ENCODE peak calls at places on chromosomes 5 and 9, in seven cellular contexts. J, M, K, B, U, G and Y are unnamed samples.

GRCh38 chr5:2921651-2922050 is 170.2 kb upstream of the IRX2 start:
- DNase-seq in J (no peak), U (no peak), K (no peak), B (no peak), G (no peak), M (no peak), Y (no peak)

GRCh38 chr9:88593537-88594185 is 58.7 kb downstream of the NXNL2 start:
- DNase-seq in M (peak), U (no peak), J (no peak), G (peak), K (peak), B (peak), Y (peak)

GRCh38 chr5:14463629-14464028 is 118.0 kb upstream of the OTULINL start:
- DNase-seq in K (no peak), J (no peak), M (no peak), U (no peak), G (peak), B (no peak), Y (no peak)

GRCh38 chr5:69364414-69364813 is 4.9 kb downstream of the AK6 start:
- DNase-seq in B (no peak), K (peak), M (no peak), U (no peak), J (no peak), G (no peak), Y (peak)

GRCh38 chr5:63262191-63262981 is 683.8 kb downstream of the LRRC70 start:
- DNase-seq in U (no peak), M (no peak), B (no peak), G (no peak), K (no peak), J (no peak), Y (no peak)

GRCh38 chr5:95941756-95942155 is 19.9 kb downstream of the ELL2 start:
- DNase-seq in K (no peak), M (no peak), U (no peak), J (no peak), B (no peak), G (no peak), Y (no peak)

GRCh38 chr5:1134478-1134877 is 22.6 kb upstream of the SLC12A7 start:
- DNase-seq in G (peak), J (no peak), B (no peak), K (peak), M (no peak), U (no peak), Y (no peak)

GRCh38 chr5:163880307-163880706 is 374.9 kb downstream of the MAT2B start:
- DNase-seq in G (no peak), M (no peak), U (no peak), K (no peak), B (no peak), J (no peak), Y (no peak)

GRCh38 chr9:92159058-92159457 is 43.8 kb upstream of the SPTLC1 start:
- DNase-seq in U (no peak), J (no peak), K (no peak), M (no peak), B (no peak), G (no peak), Y (no peak)

GRCh38 chr9:89048611-89049010 is 57.3 kb downstream of the S1PR3 start:
- DNase-seq in U (no peak), M (no peak), B (no peak), J (no peak), G (no peak), K (no peak), Y (no peak)

GRCh38 chr5:14467886-14468285 is 113.7 kb upstream of the OTULINL start:
- DNase-seq in U (no peak), M (no peak), G (no peak), J (no peak), K (no peak), B (no peak), Y (no peak)

GRCh38 chr5:149561848-149562247 is 10.6 kb upstream of the CSNK1A1 start:
- DNase-seq in U (peak), B (no peak), G (no peak), M (no peak), K (no peak), J (no peak), Y (peak)

GRCh38 chr9:88258012-88258411 is 119.7 kb upstream of the SPATA31C2 start:
- DNase-seq in M (peak), K (peak), J (peak), B (no peak), G (no peak), U (no peak), Y (peak)

GRCh38 chr9:26341545-26341944 is 551.1 kb downstream of the CAAP1 start:
- DNase-seq in U (no peak), B (no peak), J (no peak), M (no peak), G (no peak), K (no peak), Y (no peak)

GRCh38 chr5:756865-757345 is 27.6 kb downstream of the ZDHHC11B start:
- DNase-seq in B (no peak), U (peak), M (peak), G (peak), K (peak), J (peak), Y (no peak)

GRCh38 chr5:61167382-61167781 is 5.1 kb upstream of the SMIM15 start:
- DNase-seq in G (peak), U (peak), J (no peak), K (peak), M (no peak), B (no peak), Y (peak)

GRCh38 chr5:38250752-38251448 is 7.5 kb upstream of the EGFLAM start:
- DNase-seq in M (no peak), U (no peak), J (no peak), K (no peak), G (no peak), B (no peak), Y (no peak)

GRCh38 chr5:109028608-109029299 is 281.1 kb downstream of the FER start:
- DNase-seq in M (no peak), U (no peak), G (no peak), K (no peak), J (no peak), B (no peak), Y (peak)

GRCh38 chr9:20315672-20316071 is 306.6 kb downstream of the MLLT3 start:
- DNase-seq in U (no peak), K (no peak), M (no peak), B (no peak), J (no peak), G (no peak), Y (peak)

GRCh38 chr9:80775515-80775914 is 913.8 kb downstream of the TLE1 start:
- DNase-seq in B (no peak), M (no peak), J (no peak), G (no peak), K (no peak), U (no peak), Y (no peak)

GRCh38 chr9:98607152-98607551 is 101.6 kb downstream of the GABBR2 start:
- DNase-seq in K (no peak), J (no peak), G (no peak), U (no peak), M (no peak), B (no peak), Y (no peak)

GRCh38 chr9:79663299-79663698 is 91.5 kb downstream of the TLE4 start:
- DNase-seq in J (no peak), B (no peak), U (no peak), M (no peak), K (no peak), G (no peak), Y (no peak)

GRCh38 chr9:136095495-136096058 is 488 bp upstream of the NACC2 start:
- DNase-seq in K (no peak), U (peak), M (peak), J (peak), B (peak), G (peak), Y (no peak)

GRCh38 chr5:58259685-58260152 is 200.2 kb downstream of the PLK2 start:
- DNase-seq in K (no peak), B (no peak), U (peak), G (no peak), M (no peak), J (no peak), Y (peak)

GRCh38 chr5:54769746-54770145 is 215.6 kb downstream of the ESM1 start:
- DNase-seq in B (no peak), J (no peak), U (no peak), M (no peak), G (no peak), K (no peak), Y (no peak)

GRCh38 chr5:54772232-54773168 is 212.9 kb downstream of the ESM1 start:
- DNase-seq in G (no peak), M (no peak), K (no peak), B (no peak), J (no peak), U (no peak), Y (no peak)

GRCh38 chr5:54769072-54769471 is 216.3 kb downstream of the ESM1 start:
- DNase-seq in U (peak), G (peak), M (no peak), J (no peak), K (no peak), B (no peak), Y (no peak)

GRCh38 chr5:54778783-54779182 is 206.6 kb downstream of the ESM1 start:
- DNase-seq in K (no peak), U (no peak), B (no peak), J (no peak), M (no peak), G (no peak), Y (no peak)

DNA sequence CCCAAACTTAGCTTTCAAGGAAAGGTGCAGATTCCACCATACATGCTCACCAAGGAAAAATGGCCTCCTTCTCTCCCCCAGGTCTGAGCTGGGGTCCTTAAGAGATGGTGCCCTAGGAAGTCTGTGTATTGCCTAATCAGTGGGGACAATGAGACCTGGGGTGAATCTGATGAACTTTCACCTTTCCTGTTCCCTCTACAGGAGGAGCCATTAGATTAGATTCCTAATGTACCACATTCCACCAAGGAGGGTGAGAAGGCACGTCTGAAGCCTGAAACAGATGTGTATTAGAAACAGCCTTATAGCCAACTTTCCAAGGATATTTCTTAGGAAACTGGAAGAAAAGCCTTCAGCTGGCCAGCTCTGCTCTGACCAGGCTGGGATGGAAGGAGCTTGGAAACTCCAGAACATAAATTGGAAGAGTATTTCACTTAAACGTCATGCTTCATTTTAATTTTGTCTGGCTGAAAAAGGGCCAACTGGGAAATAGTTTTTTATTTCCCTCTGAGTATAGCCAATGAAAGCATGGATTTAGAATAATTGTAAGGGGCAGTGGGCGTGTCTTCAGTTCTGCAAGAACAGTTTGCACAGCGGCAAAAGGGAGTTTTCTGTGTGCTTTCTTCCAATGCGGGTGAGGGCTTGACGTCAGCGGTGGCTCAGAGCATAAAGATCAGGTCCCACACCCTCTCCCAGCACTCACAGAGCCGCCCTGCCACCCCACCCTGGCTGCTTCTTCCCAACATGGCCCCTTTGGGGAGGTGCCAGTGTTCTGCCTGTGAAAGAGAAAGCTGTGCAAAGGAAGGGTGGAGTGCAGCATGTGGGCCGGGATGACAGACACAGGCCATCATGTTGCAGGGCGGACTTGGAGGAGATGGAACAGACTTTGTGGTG is 210.9 kb downstream of the ESM1 start:
- DNase-seq in K (no peak), J (peak), M (peak), U (peak), G (peak), B (no peak), Y (no peak)
- H3K27ac ChIP-seq in K (no peak), J (no peak), M (no peak), U (peak), G (no peak), B (no peak), Y (no peak)

GRCh38 chr5:177607452-177608192 is 7.7 kb downstream of the B4GALT7 start:
- DNase-seq in K (peak), B (peak), G (peak), M (peak), U (peak), J (peak), Y (peak)
- H3K27ac ChIP-seq in K (no peak), B (no peak), G (no peak), M (no peak), U (no peak), J (no peak), Y (no peak)

GRCh38 chr9:34518110-34518616 is 4.6 kb downstream of the ENHO start:
- DNase-seq in B (no peak), G (no peak), U (no peak), M (no peak), K (peak), J (no peak), Y (no peak)
- H3K27ac ChIP-seq in B (no peak), G (no peak), U (no peak), M (no peak), K (peak), J (no peak), Y (no peak)

DNA sequence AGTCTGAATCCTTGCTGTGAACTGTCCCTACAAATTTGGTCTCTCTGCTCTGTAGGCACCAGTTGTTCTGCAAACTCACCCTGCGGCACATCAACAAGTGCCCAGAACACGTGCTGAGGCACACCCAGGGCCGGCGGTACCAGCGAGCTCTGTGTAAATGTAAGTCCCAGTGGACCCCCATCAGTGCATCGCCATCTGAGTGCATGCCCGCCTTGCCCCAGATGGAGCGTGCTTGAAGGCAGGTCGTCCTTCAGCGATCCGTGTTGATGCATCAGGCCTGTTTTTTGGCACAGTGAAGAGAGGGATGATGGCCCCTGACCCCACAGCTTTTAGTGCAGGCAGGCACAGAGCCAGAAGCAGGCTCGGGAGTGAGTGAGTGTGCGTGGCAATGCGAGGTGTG is 1.3 kb downstream of the SURF2 start:
- DNase-seq in J (no peak), G (no peak), B (no peak), K (no peak), U (no peak), M (no peak), Y (no peak)
- H3K27ac ChIP-seq in J (no peak), G (no peak), B (peak), K (no peak), U (no peak), M (no peak), Y (no peak)

DNA sequence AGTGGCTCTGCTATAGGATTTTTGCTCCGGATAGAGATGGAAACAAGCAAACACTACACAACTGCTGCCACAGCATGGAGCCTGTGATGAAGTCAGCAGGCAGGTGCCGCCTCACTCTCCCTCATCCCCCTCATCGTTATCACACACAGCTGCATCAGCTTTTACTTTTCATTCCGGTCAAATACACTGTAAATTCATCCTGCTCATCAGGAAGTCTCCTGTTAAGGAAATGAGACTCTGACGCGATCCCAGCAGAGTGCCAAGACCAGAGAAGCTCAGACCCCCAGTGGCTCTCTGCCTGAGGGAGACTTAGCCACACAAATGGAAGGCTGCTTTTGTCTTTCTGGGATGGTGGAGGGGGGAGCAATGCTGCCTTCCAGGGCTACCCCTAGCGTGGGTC is 270.2 kb downstream of the ELAVL2 start:
- DNase-seq in J (no peak), M (no peak), U (peak), G (no peak), K (no peak), B (no peak), Y (no peak)
- H3K27ac ChIP-seq in J (no peak), M (no peak), U (peak), G (no peak), K (no peak), B (no peak), Y (no peak)